ENCODE peak calls at places on chromosome 11, in four cellular contexts. One of them, this sample, is unnamed.

GRCh38 chr11:105861225-105861624 is 160.8 kb downstream of the MSANTD4 start:
- DNase-seq in tibial nerve: no peak
- DNase-seq in SK-MEL-5: no peak
- DNase-seq in GM19239: no peak
- DNase-seq in this sample: no peak

GRCh38 chr11:13261600-13262061 is 16.0 kb upstream of the BMAL1 start:
- DNase-seq in tibial nerve: peak
- DNase-seq in SK-MEL-5: peak
- DNase-seq in GM19239: no peak
- DNase-seq in this sample: no peak

GRCh38 chr11:132075447-132075846 is 705.0 kb downstream of the NTM start:
- DNase-seq in tibial nerve: no peak
- DNase-seq in SK-MEL-5: no peak
- DNase-seq in GM19239: no peak
- DNase-seq in this sample: no peak

GRCh38 chr11:77705877-77706579 is 68.4 kb upstream of the CLNS1A start:
- DNase-seq in tibial nerve: no peak
- DNase-seq in SK-MEL-5: no peak
- DNase-seq in GM19239: no peak
- DNase-seq in this sample: no peak

GRCh38 chr11:45661417-45662055 is 3.9 kb downstream of the CHST1 start:
- DNase-seq in tibial nerve: no peak
- DNase-seq in SK-MEL-5: no peak
- DNase-seq in GM19239: no peak
- DNase-seq in this sample: no peak

GRCh38 chr11:121437018-121437685 is 15.0 kb upstream of the SORL1 start:
- DNase-seq in tibial nerve: peak
- DNase-seq in SK-MEL-5: no peak
- DNase-seq in GM19239: no peak
- DNase-seq in this sample: no peak

GRCh38 chr11:114259124-114259526 is 37.1 kb upstream of the NNMT start:
- DNase-seq in tibial nerve: peak
- DNase-seq in SK-MEL-5: no peak
- DNase-seq in GM19239: no peak
- DNase-seq in this sample: peak

GRCh38 chr11:10592331-10592730 is 23.9 kb upstream of the LYVE1 start:
- DNase-seq in tibial nerve: no peak
- DNase-seq in SK-MEL-5: no peak
- DNase-seq in GM19239: no peak
- DNase-seq in this sample: no peak

GRCh38 chr11:110336054-110336453 is 39.6 kb upstream of the RDX start:
- DNase-seq in tibial nerve: no peak
- DNase-seq in SK-MEL-5: no peak
- DNase-seq in GM19239: no peak
- DNase-seq in this sample: no peak

GRCh38 chr11:94877446-94878200 is 95.7 kb downstream of the CWC15 start:
- DNase-seq in tibial nerve: no peak
- DNase-seq in SK-MEL-5: no peak
- DNase-seq in GM19239: no peak
- DNase-seq in this sample: no peak

GRCh38 chr11:8707541-8708270 is 25.1 kb downstream of the RPL27A start:
- DNase-seq in tibial nerve: peak
- DNase-seq in SK-MEL-5: no peak
- DNase-seq in GM19239: no peak
- DNase-seq in this sample: peak